ENCODE peak calls at places on chromosomes 13 and 19, in ten cellular contexts. S, T, A, X, L, N, H, B, P and R are unnamed samples.

GRCh38 chr19:38734176-38734425 is 10.2 kb downstream of the CAPN12 start:
- DNase-seq in P (no peak), H (no peak), L (no peak), X (no peak), T (no peak), S (no peak), N (peak), A (no peak), B (no peak), R (no peak)

GRCh38 chr19:597406-598315 is 8.0 kb downstream of the HCN2 start:
- DNase-seq in P (no peak), B (no peak), S (no peak), T (no peak), H (no peak), X (no peak), N (no peak), A (no peak), L (no peak), R (no peak)

GRCh38 chr13:69706807-69707206 is 400.8 kb upstream of the ATXN8OS start:
- DNase-seq in X (no peak), N (no peak), T (no peak), B (no peak), P (no peak), S (no peak), A (no peak), L (no peak), H (no peak), R (no peak)

GRCh38 chr19:6475321-6476108 is 6.1 kb downstream of the DENND1C start:
- DNase-seq in T (no peak), L (peak), H (no peak), X (no peak), P (no peak), B (no peak), N (no peak), A (no peak), S (peak), R (no peak)

GRCh38 chr19:2478324-2478755 is 2.4 kb downstream of the GADD45B start:
- DNase-seq in L (peak), N (peak), H (no peak), X (peak), T (peak), P (no peak), B (peak), A (no peak), S (peak), R (peak)

GRCh38 chr13:98843482-98843877 is 91.0 kb upstream of the SLC15A1 start:
- DNase-seq in B (no peak), N (no peak), L (no peak), A (no peak), H (no peak), S (no peak), P (no peak), X (no peak), T (no peak), R (no peak)

GRCh38 chr19:16078759-16079707 is 2.7 kb downstream of the TPM4 start:
- DNase-seq in P (peak), L (no peak), H (no peak), N (peak), A (peak), X (peak), S (peak), B (peak), T (peak), R (peak)

GRCh38 chr19:54906819-54907218 is 871 bp downstream of the NCR1 start:
- DNase-seq in B (no peak), A (no peak), T (no peak), L (no peak), S (no peak), X (no peak), H (no peak), N (no peak), P (no peak), R (no peak)

GRCh38 chr13:31912641-31913401 is 118.8 kb upstream of the FRY start:
- DNase-seq in N (no peak), T (no peak), X (no peak), A (no peak), H (no peak), S (no peak), B (no peak), L (no peak), P (no peak), R (no peak)

GRCh38 chr13:40666905-40667621 is 622 bp upstream of the FOXO1 start:
- DNase-seq in L (peak), P (no peak), N (peak), B (peak), T (peak), H (no peak), X (peak), S (peak), A (no peak), R (no peak)

GRCh38 chr13:30605052-30605451 is 12.7 kb upstream of the USPL1 start:
- DNase-seq in T (no peak), H (no peak), L (no peak), X (no peak), N (no peak), S (no peak), B (no peak), A (no peak), P (no peak), R (no peak)

GRCh38 chr19:22622901-22623840 is 11.0 kb upstream of the ZNF492 start:
- DNase-seq in X (no peak), S (no peak), P (no peak), L (no peak), B (no peak), N (peak), H (no peak), T (no peak), A (no peak), R (no peak)

GRCh38 chr19:7292950-7293794 is 1.0 kb downstream of the INSR start:
- DNase-seq in P (no peak), S (peak), X (no peak), L (peak), B (no peak), N (peak), A (no peak), H (no peak), T (no peak), R (no peak)

GRCh38 chr13:80339841-80340642 is 884 bp downstream of the SPRY2 start:
- DNase-seq in N (peak), L (peak), B (no peak), P (no peak), T (peak), X (peak), A (no peak), S (peak), H (no peak), R (peak)

GRCh38 chr19:41265376-41266153 is 1.4 kb downstream of the HNRNPUL1 start:
- DNase-seq in A (no peak), B (no peak), N (no peak), X (peak), T (peak), H (no peak), S (peak), L (peak), P (no peak), R (no peak)

GRCh38 chr19:1566392-1567115 is 1.6 kb downstream of the MEX3D start:
- DNase-seq in P (peak), B (no peak), S (peak), X (no peak), L (peak), H (no peak), T (peak), A (no peak), N (peak), R (no peak)

GRCh38 chr19:49436381-49437017 is 4.8 kb downstream of the SLC17A7 start:
- DNase-seq in B (no peak), P (no peak), X (no peak), S (peak), N (no peak), L (peak), A (no peak), T (no peak), H (peak), R (no peak)

GRCh38 chr19:8233370-8233769 is 24.2 kb downstream of the CERS4 start:
- DNase-seq in A (no peak), H (no peak), L (no peak), P (peak), S (no peak), T (peak), B (no peak), X (no peak), N (no peak), R (no peak)

GRCh38 chr19:39409886-39410619 is 2.4 kb upstream of the PLEKHG2 start:
- DNase-seq in S (peak), N (peak), H (peak), P (no peak), A (peak), B (peak), T (no peak), L (peak), X (peak), R (no peak)

GRCh38 chr19:18477974-18478373 is 40.0 kb upstream of the ISYNA1 start:
- DNase-seq in L (no peak), P (no peak), N (no peak), H (no peak), B (no peak), X (no peak), A (no peak), S (no peak), T (no peak), R (no peak)

GRCh38 chr13:40433577-40433976 is 232.9 kb downstream of the FOXO1 start:
- DNase-seq in B (no peak), T (no peak), P (no peak), H (no peak), A (no peak), L (no peak), X (no peak), N (no peak), S (no peak), R (no peak)

GRCh38 chr13:113915786-113916329 is 52.0 kb upstream of the GAS6 start:
- DNase-seq in T (no peak), S (no peak), A (no peak), B (no peak), X (no peak), P (no peak), N (peak), H (no peak), L (no peak), R (no peak)

GRCh38 chr19:13544423-13544822 is 38.1 kb upstream of the CACNA1A start:
- DNase-seq in X (no peak), L (no peak), N (no peak), P (no peak), B (no peak), S (no peak), H (no peak), T (no peak), A (no peak), R (no peak)

GRCh38 chr19:29880498-29881081 is 61.4 kb upstream of the URI1 start:
- DNase-seq in H (no peak), A (no peak), X (no peak), N (no peak), P (no peak), T (no peak), B (no peak), L (no peak), S (no peak), R (no peak)

GRCh38 chr19:40530091-40530901 is 46.4 kb upstream of the SHKBP1 start:
- DNase-seq in P (no peak), X (peak), A (no peak), T (no peak), L (peak), N (no peak), B (no peak), H (no peak), S (peak), R (no peak)